ENCODE peak calls at places on chromosomes 3 and 15, in ten cellular contexts. K, I, N, A, L, H, Y, S, F and M are unnamed samples.

GRCh38 chr3:170977911-170978310 is 48.6 kb downstream of the SLC2A2 start:
- DNase-seq in N (no peak), Y (no peak), L (no peak), A (peak), F (no peak), H (no peak), S (peak), K (no peak), I (no peak), M (no peak)

GRCh38 chr3:106305882-106306445 is 437.2 kb upstream of the CBLB start:
- DNase-seq in I (no peak), K (no peak), N (no peak), H (no peak), S (peak), F (no peak), L (no peak), Y (no peak), A (peak), M (no peak)

GRCh38 chr3:131217296-131217741 is 164.3 kb upstream of the NUDT16 start:
- DNase-seq in S (no peak), I (no peak), F (peak), K (no peak), Y (no peak), H (no peak), A (peak), L (no peak), N (no peak), M (no peak)

GRCh38 chr3:131491775-131492174 is 11.0 kb downstream of the MRPL3 start:
- DNase-seq in H (no peak), F (no peak), N (no peak), A (peak), S (no peak), I (no peak), K (no peak), Y (no peak), L (no peak), M (no peak)

GRCh38 chr3:195259146-195259563 is 11.8 kb downstream of the XXYLT1 start:
- DNase-seq in A (peak), L (peak), K (no peak), F (no peak), H (no peak), I (no peak), Y (no peak), N (no peak), S (peak), M (no peak)

GRCh38 chr3:186782542-186783069 is 771 bp upstream of the EIF4A2 start:
- DNase-seq in I (peak), Y (no peak), L (peak), H (no peak), A (no peak), F (no peak), S (no peak), N (no peak), K (no peak), M (no peak)

GRCh38 chr3:133412511-133413165 is 12.8 kb downstream of the BFSP2 start:
- DNase-seq in H (no peak), A (peak), F (no peak), I (no peak), K (no peak), Y (no peak), N (no peak), S (no peak), L (no peak), M (no peak)

GRCh38 chr15:101326462-101327146 is 31.6 kb upstream of the SNRPA1 start:
- DNase-seq in I (no peak), N (no peak), H (no peak), Y (no peak), S (no peak), A (no peak), L (no peak), K (no peak), F (no peak), M (no peak)

GRCh38 chr15:58934521-58934920 is 1.0 kb upstream of the SLTM start:
- DNase-seq in N (no peak), A (no peak), L (no peak), F (no peak), Y (no peak), H (no peak), S (no peak), K (no peak), I (peak), M (no peak)

GRCh38 chr15:78429477-78429876 is 8.5 kb upstream of the IREB2 start:
- DNase-seq in N (no peak), H (no peak), S (no peak), Y (no peak), K (no peak), A (no peak), F (no peak), L (no peak), I (no peak), M (no peak)